ENCODE peak calls at places on chromosomes 4 and X, in seven cellular contexts. Y is stimulated activated CD4-positive, alpha-beta T cell treated with anti-CD3 and anti-CD28 coated beads, Interleukin-2, amount 100 ng/mL, for 48 hours; Q is Calu3; X is thoracic aorta; L is A172; P is aorta; K is activated CD8-positive, alpha-beta memory T cell treated with anti-CD3 and anti-CD28 coated beads for 48 hours. T is an unnamed sample.

GRCh38 chr4:148076964-148077363 is 345.1 kb downstream of the ARHGAP10 start:
- DNase-seq in Y (no peak), Q (no peak), X (no peak), L (no peak), P (no peak), K (no peak), T (no peak)

GRCh38 chrX:112736310-112736709 is 56.6 kb upstream of the LHFPL1 start:
- DNase-seq in Y (no peak), Q (no peak), X (no peak), L (no peak), P (no peak), K (no peak), T (no peak)

GRCh38 chrX:3548743-3549441 is 164.6 kb downstream of the PRKX start:
- DNase-seq in Y (no peak), Q (no peak), X (no peak), L (peak), P (no peak), K (no peak), T (no peak)

GRCh38 chr4:110480031-110480549 is 4.1 kb downstream of the ENPEP start:
- DNase-seq in Y (no peak), Q (no peak), X (no peak), L (peak), P (no peak), K (no peak), T (no peak)

GRCh38 chr4:41319553-41319952 is 62.8 kb downstream of the UCHL1 start:
- DNase-seq in Y (no peak), Q (no peak), X (no peak), L (peak), P (no peak), K (no peak), T (no peak)

GRCh38 chrX:149630681-149631292 is 805 bp downstream of the TMEM185A start:
- DNase-seq in Y (no peak), Q (peak), X (no peak), L (peak), P (no peak), K (no peak), T (no peak)

GRCh38 chr4:26150948-26151347 is 169.9 kb upstream of the RBPJ start:
- DNase-seq in Y (peak), Q (no peak), X (no peak), L (peak), P (no peak), K (no peak), T (no peak)

GRCh38 chr4:96354036-96354712 is 514.3 kb downstream of the PDHA2 start:
- DNase-seq in Y (no peak), Q (no peak), X (no peak), L (no peak), P (no peak), K (no peak), T (no peak)

GRCh38 chrX:24080670-24081069 is 25.9 kb downstream of the EIF2S3 start:
- DNase-seq in Y (no peak), Q (no peak), X (no peak), L (no peak), P (no peak), K (no peak), T (no peak)

GRCh38 chrX:47854474-47854873 is 17.8 kb downstream of the ZNF81 start:
- DNase-seq in Y (no peak), Q (peak), X (no peak), L (no peak), P (peak), K (no peak), T (peak)